ENCODE peak calls at places on chromosomes 1 and 21, in four cellular contexts. X, T, Q and R are unnamed samples.

GRCh38 chr1:60911980-60912692 is 170.2 kb upstream of the NFIA start:
- DNase-seq in Q (no peak), T (peak; percentile 46), X (peak; percentile 70), R (no peak)

GRCh38 chr21:45248893-45249381 is 38.8 kb downstream of the POFUT2 start:
- DNase-seq in T (no peak), Q (no peak), X (no peak), R (peak; percentile 66)

GRCh38 chr1:109395602-109396512 is 1.9 kb downstream of the SORT1 start:
- DNase-seq in X (no peak), Q (no peak), T (no peak), R (no peak)

GRCh38 chr1:29690156-29690555 is 453.8 kb downstream of the PTPRU start:
- DNase-seq in Q (no peak), X (no peak), T (no peak), R (peak; percentile 54)

GRCh38 chr1:236035681-236036101 is 29.2 kb downstream of the NID1 start:
- DNase-seq in Q (no peak), X (no peak), T (no peak), R (no peak)

GRCh38 chr1:84027368-84027767 is 28.4 kb upstream of the TTLL7 start:
- DNase-seq in X (no peak), Q (no peak), T (no peak), R (no peak)

GRCh38 chr1:35718492-35719336 is at the start of gene C1orf216:
- DNase-seq in X (peak; percentile 84), T (peak; percentile 65), Q (peak; percentile 26), R (peak; percentile 77)

GRCh38 chr1:26887125-26887524 is 3.0 kb downstream of the GPN2 start:
- DNase-seq in X (no peak), Q (no peak), T (no peak), R (no peak)

GRCh38 chr1:116919802-116920201 is 10.1 kb downstream of the PTGFRN start:
- DNase-seq in X (no peak), Q (no peak), T (no peak), R (peak; percentile 58)

GRCh38 chr21:41481191-41481590 is 26.8 kb downstream of the TMPRSS2 start:
- DNase-seq in Q (no peak), T (no peak), X (no peak), R (no peak)

GRCh38 chr1:39128959-39129358 is 75.5 kb upstream of the MACF1 start:
- DNase-seq in X (no peak), T (no peak), Q (no peak), R (no peak)

GRCh38 chr1:227901906-227902640 is 45.7 kb downstream of the WNT9A start:
- DNase-seq in T (peak; percentile 13), Q (no peak), X (peak; percentile 42), R (no peak)

GRCh38 chr1:212760126-212760823 is 31.3 kb downstream of the NSL1 start:
- DNase-seq in X (no peak), Q (no peak), T (peak; percentile 84), R (no peak)

GRCh38 chr1:192443616-192444015 is 126.8 kb downstream of the RGS21 start:
- DNase-seq in Q (no peak), X (no peak), T (no peak), R (no peak)

GRCh38 chr1:1136547-1137230 is 20.8 kb upstream of the C1orf159 start:
- DNase-seq in T (no peak), Q (no peak), X (peak; percentile 46), R (no peak)

GRCh38 chr1:206761369-206761768 is 9.2 kb upstream of the IL19 start:
- DNase-seq in X (no peak), T (no peak), Q (no peak), R (no peak)
- TF ChIP-seq CTCF in X (no peak), T (no peak), Q (peak; percentile 36), R (peak; percentile 51)

DNA sequence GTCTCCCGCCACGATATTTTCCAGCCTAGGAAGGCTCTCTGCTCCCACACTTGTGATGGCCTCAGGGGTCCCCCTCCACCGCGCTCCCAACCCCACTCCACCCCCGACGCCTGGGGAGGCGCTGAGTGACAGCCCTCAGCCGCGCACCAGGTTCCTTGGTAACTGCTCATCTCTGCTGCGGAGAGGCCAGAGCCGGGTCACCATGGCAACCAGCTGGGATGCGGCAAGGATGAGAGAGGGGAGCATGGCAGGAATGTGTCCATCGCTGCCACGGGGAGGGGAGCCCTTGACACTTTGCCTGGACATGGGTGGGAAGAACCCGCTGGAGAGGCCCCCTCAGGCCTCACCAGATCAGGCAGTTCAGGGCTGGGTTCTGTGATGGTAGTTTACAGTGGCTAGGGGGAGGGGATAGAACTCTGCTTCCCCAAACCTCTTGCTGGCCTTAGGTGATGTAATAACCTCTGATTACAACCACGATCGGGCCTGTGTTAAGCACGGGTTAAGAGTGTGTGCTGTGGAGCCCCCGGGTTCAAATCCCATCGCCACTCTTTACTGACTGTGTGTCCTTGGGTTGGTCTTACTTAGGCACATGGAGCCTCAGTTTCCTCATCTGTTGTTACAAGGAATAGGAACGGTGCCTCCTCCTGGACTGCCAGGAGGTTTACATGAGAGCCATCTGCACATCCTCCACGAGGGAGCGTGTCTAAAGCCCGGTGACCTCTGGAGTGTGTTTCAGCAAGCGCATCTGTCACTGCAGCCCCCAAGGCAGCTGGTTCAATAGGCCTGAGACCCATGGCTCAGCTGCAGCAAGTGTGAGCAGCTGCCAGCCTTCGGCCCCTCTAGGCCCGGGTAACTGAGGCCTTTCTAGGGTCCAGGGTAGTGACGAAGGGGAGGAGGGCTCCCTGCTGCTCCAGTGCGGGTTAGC is 6.3 kb downstream of the KIF17 start:
- DNase-seq in T (peak; percentile 36), X (no peak), Q (no peak), R (no peak)
- TF ChIP-seq CTCF in T (no peak), X (no peak), Q (no peak), R (no peak)

GRCh38 chr1:155207578-155208405 is at the start of gene THBS3:
- DNase-seq in X (peak; percentile 63), T (no peak), Q (no peak), R (no peak)

GRCh38 chr1:155209373-155209721 is 852 bp downstream of the MTX1 start:
- DNase-seq in X (no peak), Q (no peak), T (no peak), R (no peak)

GRCh38 chr1:155208406-155208655 is 164 bp upstream of the MTX1 start:
- DNase-seq in X (no peak), Q (no peak), T (no peak), R (no peak)

GRCh38 chr1:155210304-155210703 is 1.8 kb downstream of the MTX1 start:
- DNase-seq in Q (no peak), T (no peak), X (peak; percentile 4), R (no peak)

GRCh38 chr1:155208656-155209372 is at the start of gene MTX1:
- DNase-seq in Q (peak; percentile 72), T (peak; percentile 88), X (peak; percentile 93), R (peak; percentile 85)
- TF ChIP-seq CTCF in Q (no peak), T (no peak), X (no peak), R (no peak)

GRCh38 chr1:17826165-17826488 is 71.0 kb downstream of the ACTL8 start:
- DNase-seq in Q (peak; percentile 63), X (peak; percentile 74), T (peak; percentile 83), R (no peak)
- TF ChIP-seq CTCF in Q (peak; percentile 79), X (peak; percentile 62), T (peak; percentile 80), R (peak; percentile 81)

GRCh38 chr1:181106022-181106312 is 17.5 kb downstream of the IER5 start:
- DNase-seq in X (no peak), Q (no peak), T (no peak), R (no peak)

GRCh38 chr1:181103404-181103803 is 14.9 kb downstream of the IER5 start:
- DNase-seq in Q (no peak), X (no peak), T (no peak), R (no peak)

GRCh38 chr1:181104042-181104789 is 15.7 kb downstream of the IER5 start:
- DNase-seq in X (no peak), T (no peak), Q (no peak), R (no peak)

GRCh38 chr1:181105134-181106021 is 16.9 kb downstream of the IER5 start:
- DNase-seq in X (peak; percentile 99), Q (peak; percentile 73), T (peak; percentile 89), R (peak; percentile 94)

DNA sequence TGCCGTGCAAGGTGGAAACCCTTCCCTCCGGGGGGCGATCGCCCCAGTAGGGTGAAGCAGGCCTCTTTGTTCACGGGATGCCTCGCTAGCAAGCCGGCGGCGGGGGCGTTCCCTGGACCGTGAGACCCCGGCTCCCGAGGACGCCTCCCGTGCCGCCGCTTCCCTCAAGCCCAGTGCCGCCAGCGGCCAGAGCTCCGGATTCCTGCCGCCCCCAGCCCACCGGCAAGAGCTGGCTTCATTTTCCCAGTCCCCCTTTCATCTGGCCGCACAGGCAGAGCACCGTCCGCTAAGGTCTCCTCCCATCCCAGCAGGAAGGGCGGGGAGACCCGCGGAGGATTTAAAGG is 16.3 kb downstream of the IER5 start:
- DNase-seq in T (peak; percentile 79), Q (peak; percentile 47), X (peak; percentile 74), R (peak; percentile 79)
- TF ChIP-seq CTCF in T (no peak), Q (peak; percentile 45), X (no peak), R (peak; percentile 55)

GRCh38 chr1:8352471-8352845 is 34.5 kb downstream of the SLC45A1 start:
- DNase-seq in X (peak; percentile 4), T (no peak), Q (no peak), R (no peak)

GRCh38 chr1:8350914-8351684 is 33.2 kb downstream of the SLC45A1 start:
- DNase-seq in T (no peak), Q (no peak), X (no peak), R (no peak)

GRCh38 chr1:8353386-8353785 is 35.5 kb downstream of the SLC45A1 start:
- DNase-seq in T (no peak), Q (no peak), X (no peak), R (no peak)

GRCh38 chr1:8352886-8353285 is 35.0 kb downstream of the SLC45A1 start:
- DNase-seq in X (no peak), T (no peak), Q (no peak), R (no peak)

GRCh38 chr1:8351693-8352470 is 34.0 kb downstream of the SLC45A1 start:
- DNase-seq in Q (peak; percentile 43), X (no peak), T (peak; percentile 81), R (peak; percentile 71)
- TF ChIP-seq CTCF in Q (peak; percentile 70), X (peak; percentile 49), T (peak; percentile 64), R (peak; percentile 76)

GRCh38 chr1:182910143-182910542 is 42.8 kb downstream of the SHCBP1L start:
- DNase-seq in Q (no peak), T (peak; percentile 35), X (no peak), R (no peak)
- TF ChIP-seq CTCF in Q (no peak), T (no peak), X (no peak), R (no peak)